ENCODE peak calls at places on chromosomes 11 and 22, in seven cellular contexts. S, W, C, F, Z, J and G are unnamed samples.

GRCh38 chr11:116595305-116595880 is 177.4 kb downstream of the BUD13 start:
- DNase-seq in J (no peak), W (no peak), C (no peak), F (no peak), Z (no peak), S (no peak), G (no peak)

GRCh38 chr22:49812838-49813237 is 14.8 kb downstream of the BRD1 start:
- DNase-seq in S (no peak), Z (no peak), F (peak; percentile 21), C (no peak), W (no peak), J (no peak), G (no peak)

GRCh38 chr11:72851726-72852125 is 37.5 kb downstream of the ATG16L2 start:
- DNase-seq in W (no peak), S (no peak), C (no peak), Z (no peak), F (no peak), J (no peak), G (no peak)

GRCh38 chr22:17110791-17111550 is 10.2 kb downstream of the TMEM121B start:
- DNase-seq in W (no peak), Z (no peak), C (no peak), J (no peak), F (no peak), S (no peak), G (no peak)

GRCh38 chr11:47791774-47792173 is 24.6 kb upstream of the FNBP4 start:
- DNase-seq in Z (no peak), C (no peak), F (no peak), W (no peak), S (no peak), J (no peak), G (no peak)

GRCh38 chr11:65069217-65069616 is 10.9 kb upstream of the NAALADL1 start:
- DNase-seq in Z (no peak), S (peak; percentile 47), J (no peak), W (no peak), F (no peak), C (no peak), G (no peak)

GRCh38 chr11:119907934-119908760 is 179.1 kb upstream of the NECTIN1 start:
- DNase-seq in F (no peak), C (no peak), S (no peak), Z (no peak), J (no peak), W (no peak), G (no peak)

GRCh38 chr22:38203090-38203810 is 1.5 kb downstream of the MAFF start:
- DNase-seq in S (peak; percentile 68), J (peak; percentile 53), W (no peak), Z (no peak), F (no peak), C (peak; percentile 67), G (no peak)

GRCh38 chr22:29956680-29957079 is 73.7 kb downstream of the MTMR3 start:
- DNase-seq in F (no peak), J (no peak), W (no peak), C (no peak), S (peak; percentile 33), Z (no peak), G (no peak)

GRCh38 chr22:46522743-46523300 is 14.6 kb downstream of the CELSR1 start:
- DNase-seq in W (no peak), S (no peak), Z (no peak), J (no peak), C (no peak), F (no peak), G (no peak)

GRCh38 chr22:46528121-46528610 is 9.3 kb downstream of the CELSR1 start:
- DNase-seq in W (no peak), F (peak; percentile 72), S (peak; percentile 96), C (no peak), J (no peak), Z (no peak), G (no peak)

GRCh38 chr22:46526484-46526839 is 11.0 kb downstream of the CELSR1 start:
- DNase-seq in C (no peak), J (no peak), S (no peak), Z (no peak), F (no peak), W (no peak), G (no peak)

GRCh38 chr22:46524203-46524740 is 13.1 kb downstream of the CELSR1 start:
- DNase-seq in S (no peak), Z (no peak), W (no peak), J (no peak), C (no peak), F (no peak), G (no peak)

DNA sequence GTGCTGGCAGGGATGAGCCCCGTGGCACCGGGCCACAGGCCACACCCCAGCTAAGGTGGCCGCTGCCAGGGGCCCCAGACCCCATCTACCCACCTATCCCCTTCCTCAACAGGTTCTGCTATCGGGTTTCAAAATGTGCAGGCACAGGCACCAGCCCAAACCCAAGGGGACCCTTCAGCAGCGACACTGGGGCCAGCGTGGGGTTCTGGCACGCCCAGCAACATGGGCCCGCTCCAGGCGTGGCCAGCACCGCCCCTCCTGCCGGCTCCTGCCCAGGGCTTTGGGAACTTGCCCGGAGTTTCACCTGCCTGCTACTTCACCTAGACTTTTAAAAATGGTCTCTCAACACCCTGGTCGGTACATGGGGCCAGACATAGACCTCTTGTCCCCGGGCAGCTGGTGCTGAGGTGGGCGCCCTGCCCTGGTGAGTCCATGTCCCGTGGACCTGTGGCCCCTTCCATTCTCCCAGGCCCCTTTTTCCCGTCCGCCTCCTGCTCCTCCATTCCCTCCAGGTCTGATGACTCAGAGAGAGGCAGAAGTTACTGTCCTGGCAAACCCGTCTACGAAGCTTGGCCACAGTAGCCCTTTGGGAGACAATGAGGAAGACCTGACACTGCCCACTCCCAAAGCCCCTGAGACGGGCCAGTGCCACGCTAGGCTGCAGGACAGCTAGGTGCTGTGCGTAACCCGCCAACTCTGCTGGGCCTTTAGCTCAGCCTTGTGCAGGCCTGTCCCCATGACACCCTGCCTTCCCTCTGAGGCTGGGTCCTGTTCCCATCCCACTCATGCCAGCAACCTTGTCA is 11.5 kb downstream of the CELSR1 start:
- DNase-seq in C (no peak), F (no peak), W (no peak), Z (no peak), S (peak; percentile 77), J (no peak), G (no peak)
- TF ChIP-seq CTCF in C (no peak), F (no peak), W (no peak), Z (no peak), S (no peak), J (no peak), G (no peak)

DNA sequence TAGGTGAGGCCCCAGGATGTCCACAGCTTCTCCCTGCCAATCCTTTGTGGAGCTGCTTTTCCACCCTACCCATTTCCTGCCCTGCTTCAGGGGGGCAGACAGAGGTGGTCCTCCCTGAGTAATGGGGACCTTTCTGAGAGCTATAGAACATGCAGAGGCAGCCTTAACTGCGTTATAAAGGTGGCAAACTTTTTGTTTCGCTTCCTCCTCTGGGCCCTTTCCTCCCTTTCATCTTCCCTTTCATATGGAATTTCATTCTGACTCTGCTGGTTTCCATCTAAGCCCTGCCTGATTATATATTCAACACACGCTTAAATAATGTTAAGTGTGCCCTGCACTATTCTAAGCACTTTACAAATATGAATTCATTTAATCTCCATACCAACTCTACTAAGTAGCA is 169.3 kb upstream of the E2F8 start:
- DNase-seq in Z (no peak), F (no peak), W (peak; percentile 42), S (no peak), J (no peak), C (no peak), G (no peak)
- TF ChIP-seq CTCF in Z (no peak), F (no peak), W (no peak), S (no peak), J (no peak), C (no peak), G (no peak)

GRCh38 chr11:118633979-118634378 is 26.6 kb downstream of the PHLDB1 start:
- DNase-seq in S (no peak), W (no peak), J (no peak), C (no peak), F (no peak), Z (no peak), G (no peak)

GRCh38 chr11:118633319-118633690 is 25.9 kb downstream of the PHLDB1 start:
- DNase-seq in J (no peak), Z (no peak), W (no peak), F (no peak), C (no peak), S (no peak), G (no peak)

GRCh38 chr11:118635237-118635591 is 27.8 kb downstream of the PHLDB1 start:
- DNase-seq in Z (no peak), W (no peak), F (no peak), C (no peak), J (no peak), S (no peak), G (no peak)

GRCh38 chr11:118635642-118636041 is 28.2 kb downstream of the PHLDB1 start:
- DNase-seq in Z (no peak), J (no peak), F (no peak), C (no peak), S (no peak), W (no peak), G (no peak)

GRCh38 chr11:118634435-118635236 is 27.2 kb downstream of the PHLDB1 start:
- DNase-seq in Z (peak; percentile 77), S (peak; percentile 62), C (peak; percentile 82), W (no peak), J (peak; percentile 26), F (peak; percentile 81), G (no peak)
- TF ChIP-seq CTCF in Z (peak; percentile 26), S (peak; percentile 33), C (peak; percentile 38), W (no peak), J (no peak), F (no peak), G (no peak)

GRCh38 chr11:34311126-34311525 is 46.7 kb downstream of the ABTB2 start:
- DNase-seq in Z (no peak), F (no peak), J (no peak), S (no peak), C (no peak), W (no peak), G (no peak)

GRCh38 chr11:34309970-34310369 is 47.8 kb downstream of the ABTB2 start:
- DNase-seq in Z (no peak), C (no peak), F (no peak), S (no peak), W (no peak), J (no peak), G (no peak)

GRCh38 chr11:34305780-34306179 is 52.0 kb downstream of the ABTB2 start:
- DNase-seq in C (no peak), W (no peak), J (no peak), Z (no peak), F (no peak), S (no peak), G (no peak)

GRCh38 chr11:34308049-34308692 is 49.6 kb downstream of the ABTB2 start:
- DNase-seq in J (no peak), W (no peak), Z (no peak), C (no peak), F (no peak), S (peak; percentile 84), G (no peak)

DNA sequence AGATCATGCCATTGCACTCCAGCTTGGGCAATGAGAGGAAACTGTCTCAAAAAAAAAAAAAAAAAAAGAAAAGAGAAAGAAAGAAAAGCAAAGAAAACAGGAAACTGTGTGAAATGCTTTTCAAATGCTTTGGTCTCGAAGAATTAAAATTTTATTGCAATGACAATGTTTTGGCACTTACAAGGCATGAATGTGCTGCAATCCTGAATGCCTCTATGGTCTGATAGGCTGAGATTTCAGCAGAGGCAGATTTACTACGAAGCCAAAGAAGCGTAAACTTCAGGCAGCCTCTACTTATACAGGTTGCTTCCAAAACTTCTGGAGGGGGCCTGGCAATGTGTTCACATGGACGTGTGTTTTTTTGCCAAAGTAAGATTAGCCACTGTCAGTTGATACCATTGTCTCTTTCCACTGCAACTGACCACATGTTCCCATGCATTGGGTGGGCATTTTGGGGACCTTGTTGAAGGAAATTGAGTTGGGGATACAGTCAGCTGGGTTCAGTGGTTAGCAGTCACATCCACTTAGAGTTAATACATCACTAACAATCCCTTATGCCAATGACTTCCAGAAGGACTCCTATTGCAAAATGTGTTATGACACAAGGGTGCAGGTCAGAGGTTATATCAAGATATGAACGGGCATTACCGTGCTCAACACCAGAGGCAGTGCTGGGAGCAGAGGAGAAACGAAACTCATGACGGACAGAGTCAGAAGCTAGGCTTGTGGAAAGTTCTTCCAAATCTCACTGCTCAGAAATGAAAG is 48.8 kb downstream of the ABTB2 start:
- DNase-seq in Z (no peak), F (peak; percentile 75), S (no peak), C (no peak), W (no peak), J (no peak), G (no peak)
- TF ChIP-seq CTCF in Z (no peak), F (no peak), S (no peak), C (no peak), W (no peak), J (no peak), G (no peak)